ENCODE peak calls at places on chromosomes 3 and 15, in eight cellular contexts. S is T-helper 1 cell; X is CD8-positive, alpha-beta T cell; J is HuH-7.5; T is cerebellar cortex; N is occipital lobe; W is T-helper 9 cell; U is left ventricle myocardium superior. A is an unnamed sample.

GRCh38 chr15:92963794-92964193 is 63.7 kb downstream of the CHD2 start:
- DNase-seq in S (no peak), X (no peak), J (no peak), T (no peak), N (no peak), W (no peak), U (no peak), A (no peak)

GRCh38 chr3:64166584-64167155 is 58.6 kb downstream of the PRICKLE2 start:
- DNase-seq in S (no peak), X (no peak), J (peak), T (peak), N (no peak), W (no peak), U (no peak), A (no peak)

GRCh38 chr15:98616397-98616796 is 31.9 kb upstream of the IGF1R start:
- DNase-seq in S (no peak), X (no peak), J (no peak), T (no peak), N (no peak), W (no peak), U (no peak), A (no peak)

GRCh38 chr3:193554790-193555189 is at the start of gene ATP13A4:
- DNase-seq in S (no peak), X (no peak), J (no peak), T (no peak), N (no peak), W (no peak), U (no peak), A (no peak)

GRCh38 chr15:79962178-79962577 is 8.8 kb downstream of the BCL2A1 start:
- DNase-seq in S (no peak), X (no peak), J (no peak), T (no peak), N (no peak), W (no peak), U (no peak), A (no peak)

GRCh38 chr3:126524429-126524988 is 554 bp downstream of the CHST13 start:
- DNase-seq in S (no peak), X (no peak), J (peak), T (no peak), N (no peak), W (no peak), U (peak), A (peak)

GRCh38 chr3:4438296-4438695 is 28.8 kb downstream of the SUMF1 start:
- DNase-seq in S (no peak), X (no peak), J (no peak), T (no peak), N (no peak), W (no peak), U (no peak), A (no peak)

GRCh38 chr3:33083958-33084357 is 13.0 kb downstream of the GLB1 start:
- DNase-seq in S (no peak), X (no peak), J (no peak), T (no peak), N (no peak), W (no peak), U (no peak), A (no peak)

GRCh38 chr3:60291115-60291514 is 960.1 kb downstream of the FHIT start:
- DNase-seq in S (no peak), X (no peak), J (no peak), T (no peak), N (no peak), W (no peak), U (no peak), A (no peak)

A was measured in posterior cingulate gyrus.